ENCODE peak calls at places on chromosome 6, in seven cellular contexts. O, I, B, N, U, V and D are unnamed samples. For H3K4me1, the result is how much of the 10 kb centered on the place peaks cover.

GRCh38 chr6:105097288-105097687 is 82.5 kb downstream of the POPDC3 start:
- DNase-seq in I (no peak), B (peak), U (no peak), O (no peak), V (no peak), N (no peak), D (no peak)

GRCh38 chr6:110036408-110037302 is 58.5 kb downstream of the GPR6 start:
- DNase-seq in N (no peak), B (no peak), V (no peak), I (no peak), U (no peak), O (no peak), D (no peak)

GRCh38 chr6:38846844-38847243 is 131.7 kb downstream of the DNAH8 start:
- DNase-seq in B (no peak), O (no peak), V (no peak), U (no peak), I (no peak), N (no peak), D (no peak)

GRCh38 chr6:195861-196360 is 96.4 kb upstream of the DUSP22 start:
- DNase-seq in I (peak), V (no peak), O (peak), U (no peak), B (no peak), N (no peak), D (peak)

GRCh38 chr6:157203312-157203744 is 120.0 kb downstream of the TMEM242 start:
- DNase-seq in O (no peak), U (no peak), I (no peak), V (no peak), N (no peak), B (no peak), D (no peak)

GRCh38 chr6:123962508-123962907 is 158.8 kb downstream of the NKAIN2 start:
- DNase-seq in O (no peak), I (no peak), V (no peak), U (no peak), B (peak), N (no peak), D (no peak)

GRCh38 chr6:116040980-116041379 is 19.7 kb downstream of the FRK start:
- DNase-seq in B (no peak), U (no peak), I (no peak), O (no peak), N (no peak), V (no peak), D (no peak)

GRCh38 chr6:72950114-72950860 is 275.0 kb downstream of the KHDC1L start:
- DNase-seq in V (peak), B (no peak), I (no peak), O (no peak), U (no peak), N (no peak), D (no peak)

DNA sequence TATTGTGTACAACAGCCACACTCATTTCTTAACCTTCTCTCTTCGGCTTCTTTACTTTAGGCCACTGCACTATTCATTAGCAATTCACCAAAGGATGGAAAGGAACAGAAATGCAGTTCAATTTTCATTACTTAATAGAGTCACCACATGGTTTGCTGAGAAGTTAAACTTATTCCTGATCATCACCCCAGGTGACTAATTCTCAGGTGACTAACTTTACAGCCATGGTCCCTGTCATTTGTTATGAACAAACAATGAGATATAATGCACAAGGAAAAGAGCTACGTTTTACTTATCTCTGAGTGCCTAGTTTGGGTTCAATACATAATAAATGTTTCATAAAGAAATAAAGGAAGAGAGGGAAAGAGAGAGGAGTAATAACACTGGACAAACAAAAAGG is 45.8 kb upstream of the DST start:
- DNase-seq in I (no peak), U (no peak), N (no peak), V (no peak), B (no peak), O (no peak), D (no peak)
- H3K4me1 ChIP-seq in I (half or more), U (under half), N (under half), V (half or more), B (half or more), O (under half), D (half or more)

DNA sequence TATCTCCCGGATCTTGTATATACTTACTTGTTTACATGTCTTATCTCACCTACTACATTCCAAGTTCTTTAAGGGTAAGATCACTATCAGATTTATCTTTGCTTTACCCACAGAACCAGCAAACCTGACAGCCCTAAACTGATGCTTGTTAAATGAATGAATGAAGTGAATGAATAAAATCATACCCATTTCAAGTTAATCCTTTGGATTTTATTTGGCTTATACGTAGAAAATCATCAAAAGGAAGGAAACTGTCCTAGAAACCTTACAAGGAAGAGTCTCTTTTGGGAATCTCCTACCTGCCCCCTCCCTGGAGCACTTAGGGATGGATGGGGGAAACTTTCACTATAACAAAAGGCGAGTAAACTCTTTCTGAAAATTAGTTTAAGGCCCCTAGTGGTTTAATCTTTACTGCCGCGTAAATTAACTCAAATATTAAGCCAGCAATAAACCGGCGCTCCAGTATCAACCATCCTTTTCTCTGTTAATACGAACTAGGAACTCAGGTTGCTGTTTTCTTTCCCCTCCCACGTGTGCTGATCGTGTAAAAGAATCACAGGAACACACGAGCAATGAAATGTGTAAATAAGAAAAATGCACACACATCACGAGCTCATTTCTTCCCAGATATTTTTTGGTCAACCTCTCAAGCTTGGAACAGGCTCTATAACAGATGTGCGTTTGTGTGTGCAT is 1.2 kb upstream of the UTRN start:
- DNase-seq in N (no peak), O (no peak), U (no peak), I (no peak), V (no peak), B (no peak), D (no peak)
- H3K4me3 ChIP-seq in N (peak), O (peak), U (peak), I (peak), V (peak), B (peak), D (peak)

DNA sequence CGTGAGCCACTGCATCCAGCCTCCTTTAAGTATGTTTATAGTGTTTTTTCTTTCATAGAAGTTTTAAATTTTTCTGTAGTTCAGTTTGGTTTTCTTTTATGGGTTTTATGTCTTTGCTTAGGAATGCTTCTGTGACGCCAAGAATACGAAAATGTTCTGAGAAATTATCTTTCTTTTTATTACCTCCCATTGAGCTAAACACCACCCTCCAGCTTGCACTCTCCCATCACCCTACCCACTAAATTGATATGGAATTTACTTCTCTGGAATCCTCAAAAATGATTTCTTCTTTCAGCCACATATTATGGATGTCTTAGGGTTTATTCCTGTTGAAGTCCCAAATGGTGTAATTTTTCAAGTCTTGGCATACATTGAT is 38.1 kb downstream of the JARID2 start:
- DNase-seq in U (no peak), I (no peak), B (no peak), O (no peak), N (no peak), V (no peak), D (no peak)
- TF ChIP-seq POLR2A in U (no peak), I (no peak), B (no peak), O (no peak), N (no peak), V (no peak), D (no peak)

GRCh38 chr6:136404627-136405310 is 115.1 kb upstream of the BCLAF1 start:
- DNase-seq in U (no peak), V (no peak), O (no peak), B (no peak), N (no peak), I (no peak), D (no peak)
- H3K4me1 ChIP-seq in U (under half), V (half or more), O (under half), B (under half), N (under half), I (under half), D (under half)

GRCh38 chr6:166005401-166005845 is 162.2 kb downstream of the TBXT start:
- DNase-seq in B (no peak), U (no peak), N (no peak), O (peak), V (peak), I (peak), D (peak)

GRCh38 chr6:166005846-166006592 is 161.6 kb downstream of the TBXT start:
- DNase-seq in N (no peak), U (no peak), B (peak), O (peak), V (peak), I (peak), D (peak)

GRCh38 chr6:166008441-166009369 is 158.9 kb downstream of the TBXT start:
- DNase-seq in I (peak), V (peak), O (peak), B (no peak), N (no peak), U (no peak), D (peak)

GRCh38 chr6:166007349-166008263 is 160.0 kb downstream of the TBXT start:
- DNase-seq in N (no peak), I (peak), V (peak), B (peak), O (peak), U (no peak), D (peak)

GRCh38 chr6:166006593-166007301 is 160.9 kb downstream of the TBXT start:
- DNase-seq in B (no peak), V (peak), N (no peak), O (no peak), U (no peak), I (no peak), D (peak)
- H3K4me3 ChIP-seq in B (peak), V (peak), N (peak), O (no peak), U (peak), I (peak), D (peak)

GRCh38 chr6:31821301-31822037 is 6.1 kb upstream of the HSPA1B start:
- DNase-seq in V (peak), B (peak), N (no peak), U (no peak), I (peak), O (peak), D (peak)
- TF ChIP-seq POLR2A in V (no peak), B (peak), N (peak), U (no peak), I (no peak), O (no peak), D (no peak)